ENCODE peak calls at places on chromosomes 6 and 20, in four cellular contexts. A, X, K and W are unnamed samples. For H3K4me1, the result is how much of the 10 kb centered on the place peaks cover.

GRCh38 chr6:121688974-121689373 is 253.5 kb downstream of the GJA1 start:
- DNase-seq in X (no peak), A (no peak), K (no peak), W (no peak)

GRCh38 chr20:47805951-47806350 is 20.7 kb upstream of the SULF2 start:
- DNase-seq in X (no peak), A (no peak), K (no peak), W (no peak)

GRCh38 chr6:27059621-27060425 is 187.7 kb upstream of the PRSS16 start:
- DNase-seq in K (no peak), X (no peak), A (no peak), W (no peak)

GRCh38 chr6:150029749-150030148 is 4.4 kb upstream of the RAET1L start:
- DNase-seq in K (no peak), A (no peak), X (no peak), W (no peak)

GRCh38 chr6:87408721-87409155 is 966 bp downstream of the CFAP206 start:
- DNase-seq in K (no peak), X (no peak), A (no peak), W (no peak)

GRCh38 chr6:89985744-89986493 is 91.7 kb downstream of the GJA10 start:
- DNase-seq in A (no peak), X (no peak), K (no peak), W (no peak)

GRCh38 chr6:24126586-24127192 is 674 bp downstream of the NRSN1 start:
- DNase-seq in X (no peak), A (peak), K (peak), W (no peak)

GRCh38 chr6:28725890-28726348 is 197.9 kb downstream of the TRIM27 start:
- DNase-seq in X (no peak), A (no peak), K (no peak), W (no peak)

GRCh38 chr20:49790077-49790798 is 22.4 kb upstream of the SLC9A8 start:
- DNase-seq in X (peak), K (no peak), A (peak), W (no peak)

GRCh38 chr6:157036245-157036681 is 259.1 kb downstream of the ARID1B start:
- DNase-seq in A (no peak), X (no peak), K (peak), W (peak)

GRCh38 chr6:130872250-130873095 is 45.3 kb downstream of the SMLR1 start:
- DNase-seq in A (peak), K (peak), X (peak), W (peak)

GRCh38 chr6:40586800-40587201 is 363 bp downstream of the LRFN2 start:
- DNase-seq in K (peak), X (no peak), A (peak), W (no peak)

GRCh38 chr20:829531-829930 is 4.0 kb upstream of the FAM110A start:
- DNase-seq in X (no peak), K (no peak), A (no peak), W (no peak)

GRCh38 chr20:59708326-59708725 is 104.0 kb downstream of the PHACTR3 start:
- DNase-seq in K (no peak), A (no peak), X (no peak), W (no peak)

GRCh38 chr6:108654465-108655106 is 93.9 kb downstream of the FOXO3 start:
- DNase-seq in X (no peak), K (no peak), A (no peak), W (no peak)

GRCh38 chr6:5569491-5569890 is 308.2 kb downstream of the FARS2 start:
- DNase-seq in A (no peak), K (no peak), X (no peak), W (no peak)

GRCh38 chr6:144315981-144316865 is 31.1 kb downstream of the UTRN start:
- DNase-seq in K (no peak), A (no peak), X (no peak), W (no peak)

GRCh38 chr6:52574709-52575489 is 2.0 kb downstream of the TRAM2 start:
- DNase-seq in A (no peak), K (peak), X (no peak), W (peak)

GRCh38 chr6:166007349-166008263 is 160.0 kb downstream of the TBXT start:
- DNase-seq in X (peak), A (peak), K (peak), W (no peak)

GRCh38 chr6:37675606-37676005 is 22.1 kb downstream of the MDGA1 start:
- DNase-seq in K (no peak), X (no peak), A (no peak), W (no peak)

GRCh38 chr6:50822078-50822476 is 3.4 kb downstream of the TFAP2B start:
- DNase-seq in A (no peak), X (no peak), K (no peak), W (no peak)

GRCh38 chr6:12557760-12558159 is 158.8 kb upstream of the PHACTR1 start:
- DNase-seq in A (no peak), K (no peak), X (no peak), W (no peak)

GRCh38 chr20:15638781-15639180 is 934.5 kb downstream of the KIF16B start:
- DNase-seq in K (no peak), A (no peak), X (no peak), W (no peak)

GRCh38 chr6:9437836-9438235 is 977.0 kb downstream of the TFAP2A start:
- DNase-seq in A (no peak), X (no peak), K (no peak), W (no peak)

GRCh38 chr20:44198872-44199271 is 11.7 kb downstream of the OSER1 start:
- DNase-seq in A (no peak), K (no peak), X (no peak), W (no peak)

GRCh38 chr20:44203161-44203560 is 7.4 kb downstream of the OSER1 start:
- DNase-seq in A (no peak), K (no peak), X (no peak), W (no peak)

GRCh38 chr20:44200371-44200770 is 10.2 kb downstream of the OSER1 start:
- DNase-seq in K (no peak), A (no peak), X (no peak), W (no peak)

GRCh38 chr20:44200983-44201382 is 9.6 kb downstream of the OSER1 start:
- DNase-seq in A (no peak), K (no peak), X (no peak), W (no peak)

DNA sequence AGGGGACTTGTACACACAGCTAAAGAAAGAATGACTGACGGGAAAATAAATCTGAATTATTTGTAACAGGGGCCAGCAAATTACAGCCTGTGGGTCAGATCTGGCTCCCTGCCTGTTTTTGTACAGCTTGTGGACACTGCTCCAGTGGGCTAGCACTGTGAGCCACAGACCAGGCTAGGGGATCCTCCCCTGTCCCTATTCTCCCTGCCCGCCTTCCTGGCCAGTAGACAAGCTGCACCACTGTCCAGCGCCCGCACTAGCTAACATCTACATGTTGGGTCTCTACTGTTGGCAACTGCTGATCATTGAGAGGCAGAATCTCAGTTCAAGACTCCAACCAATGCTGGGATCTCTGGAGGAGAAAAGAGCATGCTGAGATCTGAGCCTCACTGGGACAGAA is 10.7 kb downstream of the OSER1 start:
- DNase-seq in K (no peak), A (no peak), X (no peak), W (no peak)
- TF ChIP-seq CTCF in K (no peak), A (no peak), X (no peak), W (no peak)

GRCh38 chr20:41158082-41158625 is 20.8 kb downstream of the PLCG1 start:
- DNase-seq in A (no peak), K (no peak), X (no peak), W (no peak)
- H3K4me1 ChIP-seq in A (under half), K (under half), X (half or more), W (under half)

DNA sequence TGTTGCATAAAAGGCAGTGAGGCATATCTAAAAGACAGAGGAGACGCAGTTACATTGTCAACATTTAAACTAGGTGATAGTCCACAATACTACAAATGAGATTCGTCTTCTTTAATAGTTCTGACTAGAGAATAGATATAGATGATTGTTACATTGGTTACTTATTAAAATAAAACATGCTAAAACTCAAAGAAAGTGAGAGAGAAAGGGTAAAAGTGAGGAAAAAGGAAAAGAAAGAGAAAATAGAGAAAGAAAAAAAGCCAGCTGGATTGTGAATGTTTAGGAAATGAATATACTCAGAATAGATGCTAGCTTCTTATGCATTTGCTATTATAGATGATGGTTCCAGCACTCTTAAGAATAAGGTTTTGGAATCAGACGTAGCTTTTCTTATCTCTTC is 27.7 kb upstream of the FAM162B start:
- DNase-seq in K (no peak), X (no peak), A (no peak), W (no peak)
- TF ChIP-seq CTCF in K (no peak), X (no peak), A (no peak), W (no peak)

DNA sequence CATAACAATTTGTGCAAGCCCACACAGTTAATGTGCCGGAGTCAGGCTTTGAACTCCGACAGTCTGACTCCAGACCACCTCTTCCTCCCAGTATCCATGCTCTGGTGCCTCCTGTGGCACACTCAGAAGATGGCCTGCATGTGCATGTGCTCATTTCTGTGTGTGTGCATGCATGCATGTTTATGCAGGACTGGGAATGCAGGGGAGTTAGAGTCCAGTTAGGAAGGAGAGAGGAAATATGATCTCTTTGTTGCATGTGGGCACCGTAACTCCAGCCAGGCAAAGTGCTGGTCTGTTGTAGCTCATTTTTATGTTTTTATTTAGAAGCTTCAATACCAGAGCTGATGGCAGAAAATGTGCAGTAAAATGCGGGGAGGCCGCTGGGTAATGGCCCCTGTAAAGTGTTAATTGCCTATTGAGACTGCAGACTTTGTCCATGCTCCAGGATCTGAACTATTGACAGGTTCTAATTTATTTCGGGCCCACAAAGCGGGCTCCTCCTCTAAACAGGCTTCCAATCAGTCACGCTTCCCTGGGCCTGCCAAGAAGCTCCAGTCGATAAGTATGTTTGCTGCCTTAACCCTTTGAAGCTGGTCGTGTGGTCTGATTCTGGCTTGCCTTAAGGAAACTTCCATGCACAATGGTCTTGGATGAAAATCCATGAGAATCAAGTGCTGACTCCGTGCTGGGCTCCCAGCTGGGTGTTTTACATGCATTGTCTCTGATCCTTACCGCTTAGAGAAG is 248.4 kb downstream of the DHX35 start:
- DNase-seq in K (no peak), A (no peak), X (no peak), W (no peak)
- H3K4me1 ChIP-seq in K (under half), A (under half), X (under half), W (under half)

GRCh38 chr20:43840382-43841070 is 74.1 kb upstream of the TOX2 start:
- DNase-seq in X (no peak), A (no peak), K (no peak), W (no peak)
- TF ChIP-seq CTCF in X (peak), A (no peak), K (no peak), W (no peak)

DNA sequence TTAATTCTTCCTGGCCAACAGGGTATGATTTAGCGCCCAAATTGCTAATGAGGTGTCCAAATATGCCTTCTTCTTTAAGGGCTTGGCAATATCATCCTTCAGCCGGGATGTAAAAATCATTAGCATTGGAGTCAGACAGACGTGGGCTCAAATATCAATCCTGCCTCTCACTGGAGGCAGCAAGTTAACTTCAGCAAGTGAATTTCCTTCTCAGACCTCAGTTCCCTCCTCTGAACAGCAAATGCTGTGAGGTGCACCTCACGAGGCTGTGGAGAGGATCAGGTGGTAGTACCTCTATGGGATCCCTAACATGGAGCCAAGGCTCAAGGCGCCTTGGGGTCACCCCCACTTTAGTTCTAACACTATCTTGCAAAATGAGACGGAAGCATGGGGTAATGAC is 27.5 kb downstream of the NEDD9 start:
- DNase-seq in K (no peak), A (no peak), X (no peak), W (no peak)
- H3K4me1 ChIP-seq in K (under half), A (under half), X (half or more), W (under half)

GRCh38 chr6:133289733-133290306 is 48.7 kb downstream of the EYA4 start:
- DNase-seq in X (no peak), A (no peak), K (no peak), W (no peak)

GRCh38 chr6:133291671-133292070 is 50.5 kb downstream of the EYA4 start:
- DNase-seq in X (no peak), A (no peak), K (no peak), W (no peak)

GRCh38 chr6:133290926-133291325 is 49.8 kb downstream of the EYA4 start:
- DNase-seq in X (no peak), K (no peak), A (no peak), W (no peak)

GRCh38 chr6:133288662-133289061 is 47.5 kb downstream of the EYA4 start:
- DNase-seq in A (no peak), K (no peak), X (no peak), W (no peak)

GRCh38 chr6:133286765-133287164 is 45.6 kb downstream of the EYA4 start:
- DNase-seq in K (no peak), A (no peak), X (no peak), W (no peak)
- TF ChIP-seq CTCF in K (no peak), A (no peak), X (peak), W (no peak)